ENCODE peak calls at places on chromosome 3, in four cellular contexts. One of them, this sample, is unnamed.

GRCh38 chr3:112133606-112134334 is 722 bp upstream of the GCSAM start:
- DNase-seq in fibroblast of pulmonary artery: no peak
- DNase-seq in activated T-cell treated with anti-CD3 and anti-CD28 coated beads for 4 hours: no peak
- DNase-seq in ACHN: no peak
- DNase-seq in this sample: no peak

GRCh38 chr3:32056559-32057290 is 49.7 kb upstream of the GPD1L start:
- DNase-seq in ACHN: no peak
- DNase-seq in fibroblast of pulmonary artery: no peak
- DNase-seq in activated T-cell treated with anti-CD3 and anti-CD28 coated beads for 4 hours: no peak
- DNase-seq in this sample: no peak

GRCh38 chr3:13192471-13193213 is 119.4 kb upstream of the IQSEC1 start:
- DNase-seq in activated T-cell treated with anti-CD3 and anti-CD28 coated beads for 4 hours: no peak
- DNase-seq in fibroblast of pulmonary artery: no peak
- DNase-seq in ACHN: peak
- DNase-seq in this sample: peak

GRCh38 chr3:62559831-62560445 is 186.6 kb upstream of the FEZF2 start:
- DNase-seq in fibroblast of pulmonary artery: peak
- DNase-seq in ACHN: peak
- DNase-seq in activated T-cell treated with anti-CD3 and anti-CD28 coated beads for 4 hours: no peak
- DNase-seq in this sample: peak

GRCh38 chr3:108552267-108553159 is 36.7 kb downstream of the CIP2A start:
- DNase-seq in activated T-cell treated with anti-CD3 and anti-CD28 coated beads for 4 hours: no peak
- DNase-seq in fibroblast of pulmonary artery: peak
- DNase-seq in ACHN: peak
- DNase-seq in this sample: peak

GRCh38 chr3:100330651-100331050 is 3.9 kb upstream of the NIT2 start:
- DNase-seq in activated T-cell treated with anti-CD3 and anti-CD28 coated beads for 4 hours: no peak
- DNase-seq in fibroblast of pulmonary artery: no peak
- DNase-seq in ACHN: no peak
- DNase-seq in this sample: no peak

GRCh38 chr3:152444029-152444641 is 175.4 kb downstream of the MBNL1 start:
- DNase-seq in activated T-cell treated with anti-CD3 and anti-CD28 coated beads for 4 hours: no peak
- DNase-seq in ACHN: peak
- DNase-seq in fibroblast of pulmonary artery: peak
- DNase-seq in this sample: peak

GRCh38 chr3:40753956-40754355 is 229.2 kb downstream of the ZNF621 start:
- DNase-seq in fibroblast of pulmonary artery: no peak
- DNase-seq in activated T-cell treated with anti-CD3 and anti-CD28 coated beads for 4 hours: no peak
- DNase-seq in ACHN: no peak
- DNase-seq in this sample: no peak

GRCh38 chr3:120180731-120181412 is 86.6 kb upstream of the GSK3B start:
- DNase-seq in fibroblast of pulmonary artery: no peak
- DNase-seq in ACHN: no peak
- DNase-seq in activated T-cell treated with anti-CD3 and anti-CD28 coated beads for 4 hours: no peak
- DNase-seq in this sample: no peak

GRCh38 chr3:118833075-118833474 is 201.6 kb downstream of the IGSF11 start:
- DNase-seq in activated T-cell treated with anti-CD3 and anti-CD28 coated beads for 4 hours: no peak
- DNase-seq in fibroblast of pulmonary artery: no peak
- DNase-seq in ACHN: no peak
- DNase-seq in this sample: no peak

GRCh38 chr3:138479355-138479964 is 45.0 kb downstream of the ESYT3 start:
- DNase-seq in fibroblast of pulmonary artery: peak
- DNase-seq in activated T-cell treated with anti-CD3 and anti-CD28 coated beads for 4 hours: no peak
- DNase-seq in ACHN: peak
- DNase-seq in this sample: peak

GRCh38 chr3:122488262-122488973 is 26.3 kb downstream of the KPNA1 start:
- DNase-seq in fibroblast of pulmonary artery: no peak
- DNase-seq in ACHN: no peak
- DNase-seq in activated T-cell treated with anti-CD3 and anti-CD28 coated beads for 4 hours: no peak
- DNase-seq in this sample: no peak

GRCh38 chr3:64209866-64210609 is 15.2 kb downstream of the PRICKLE2 start:
- DNase-seq in fibroblast of pulmonary artery: peak
- DNase-seq in activated T-cell treated with anti-CD3 and anti-CD28 coated beads for 4 hours: no peak
- DNase-seq in ACHN: no peak
- DNase-seq in this sample: no peak

GRCh38 chr3:37862219-37862711 is 585 bp downstream of the CTDSPL start:
- DNase-seq in fibroblast of pulmonary artery: peak
- DNase-seq in ACHN: peak
- DNase-seq in activated T-cell treated with anti-CD3 and anti-CD28 coated beads for 4 hours: peak
- DNase-seq in this sample: peak

GRCh38 chr3:17478673-17479072 is 263.8 kb downstream of the TBC1D5 start:
- DNase-seq in activated T-cell treated with anti-CD3 and anti-CD28 coated beads for 4 hours: no peak
- DNase-seq in ACHN: no peak
- DNase-seq in fibroblast of pulmonary artery: peak
- DNase-seq in this sample: peak

GRCh38 chr3:5499404-5499803 is 311.9 kb downstream of the EDEM1 start:
- DNase-seq in fibroblast of pulmonary artery: no peak
- DNase-seq in ACHN: no peak
- DNase-seq in activated T-cell treated with anti-CD3 and anti-CD28 coated beads for 4 hours: no peak
- DNase-seq in this sample: no peak

GRCh38 chr3:188085596-188086560 is 68.1 kb upstream of the LPP start:
- DNase-seq in ACHN: no peak
- DNase-seq in activated T-cell treated with anti-CD3 and anti-CD28 coated beads for 4 hours: no peak
- DNase-seq in fibroblast of pulmonary artery: no peak
- DNase-seq in this sample: no peak

GRCh38 chr3:24272875-24273274 is 221.8 kb downstream of the THRB start:
- DNase-seq in fibroblast of pulmonary artery: no peak
- DNase-seq in activated T-cell treated with anti-CD3 and anti-CD28 coated beads for 4 hours: no peak
- DNase-seq in ACHN: no peak
- DNase-seq in this sample: peak

GRCh38 chr3:37726445-37727000 is 135.2 kb upstream of the CTDSPL start:
- DNase-seq in fibroblast of pulmonary artery: no peak
- DNase-seq in ACHN: no peak
- DNase-seq in activated T-cell treated with anti-CD3 and anti-CD28 coated beads for 4 hours: no peak
- DNase-seq in this sample: no peak

GRCh38 chr3:133868758-133869429 is 26.8 kb downstream of the RAB6B start:
- DNase-seq in activated T-cell treated with anti-CD3 and anti-CD28 coated beads for 4 hours: no peak
- DNase-seq in ACHN: no peak
- DNase-seq in fibroblast of pulmonary artery: no peak
- DNase-seq in this sample: no peak

GRCh38 chr3:118501152-118501551 is 533.5 kb downstream of the IGSF11 start:
- DNase-seq in activated T-cell treated with anti-CD3 and anti-CD28 coated beads for 4 hours: no peak
- DNase-seq in fibroblast of pulmonary artery: peak
- DNase-seq in ACHN: peak
- DNase-seq in this sample: peak

GRCh38 chr3:109188726-109189125 is 52.2 kb downstream of the C3orf85 start:
- DNase-seq in activated T-cell treated with anti-CD3 and anti-CD28 coated beads for 4 hours: no peak
- DNase-seq in fibroblast of pulmonary artery: no peak
- DNase-seq in ACHN: no peak
- DNase-seq in this sample: no peak

GRCh38 chr3:87088984-87089841 is 98.3 kb upstream of the VGLL3 start:
- DNase-seq in ACHN: no peak
- DNase-seq in fibroblast of pulmonary artery: peak
- DNase-seq in activated T-cell treated with anti-CD3 and anti-CD28 coated beads for 4 hours: no peak
- DNase-seq in this sample: no peak

GRCh38 chr3:95923496-95924210 is 890.7 kb upstream of the EPHA6 start:
- DNase-seq in ACHN: peak
- DNase-seq in activated T-cell treated with anti-CD3 and anti-CD28 coated beads for 4 hours: no peak
- DNase-seq in fibroblast of pulmonary artery: peak
- DNase-seq in this sample: peak

GRCh38 chr3:176814252-176814651 is 383.0 kb downstream of the TBL1XR1 start:
- DNase-seq in fibroblast of pulmonary artery: peak
- DNase-seq in activated T-cell treated with anti-CD3 and anti-CD28 coated beads for 4 hours: no peak
- DNase-seq in ACHN: peak
- DNase-seq in this sample: peak

GRCh38 chr3:98788651-98789050 is 25.5 kb downstream of the ST3GAL6 start:
- DNase-seq in ACHN: no peak
- DNase-seq in activated T-cell treated with anti-CD3 and anti-CD28 coated beads for 4 hours: no peak
- DNase-seq in fibroblast of pulmonary artery: no peak
- DNase-seq in this sample: no peak

GRCh38 chr3:151093905-151094304 is 8.4 kb downstream of the MED12L start:
- DNase-seq in activated T-cell treated with anti-CD3 and anti-CD28 coated beads for 4 hours: no peak
- DNase-seq in ACHN: no peak
- DNase-seq in fibroblast of pulmonary artery: no peak
- DNase-seq in this sample: no peak

This sample was measured in MCF 10A.